ENCODE peak calls at places on chromosome 17, in four cellular contexts. One of them, this sample, is unnamed.

GRCh38 chr17:17132746-17133145 is 73.4 kb downstream of the PLD6 start:
- DNase-seq in SJSA1: no peak
- DNase-seq in body of pancreas: no peak
- DNase-seq in uterus: no peak
- DNase-seq in this sample: no peak

GRCh38 chr17:16474012-16474725 is 17.8 kb downstream of the LRRC75A start:
- DNase-seq in body of pancreas: no peak
- DNase-seq in uterus: no peak
- DNase-seq in SJSA1: peak; percentile 29
- DNase-seq in this sample: no peak

GRCh38 chr17:5588584-5588983 is 4.3 kb upstream of the NLRP1 start:
- DNase-seq in SJSA1: no peak
- DNase-seq in body of pancreas: no peak
- DNase-seq in uterus: no peak
- DNase-seq in this sample: no peak

GRCh38 chr17:66123163-66123562 is 68.8 kb downstream of the CEP112 start:
- DNase-seq in body of pancreas: no peak
- DNase-seq in uterus: no peak
- DNase-seq in SJSA1: no peak
- DNase-seq in this sample: no peak

GRCh38 chr17:34171245-34171818 is 83.8 kb upstream of the CCL2 start:
- DNase-seq in SJSA1: peak; percentile 42
- DNase-seq in body of pancreas: peak; percentile 80
- DNase-seq in uterus: peak; percentile 32
- DNase-seq in this sample: peak; percentile 17

GRCh38 chr17:12256380-12256995 is 235.8 kb downstream of the MAP2K4 start:
- DNase-seq in body of pancreas: peak; percentile 55
- DNase-seq in uterus: peak; percentile 45
- DNase-seq in SJSA1: peak; percentile 50
- DNase-seq in this sample: peak; percentile 15

GRCh38 chr17:33932996-33933395 is 322.1 kb upstream of the CCL2 start:
- DNase-seq in body of pancreas: no peak
- DNase-seq in uterus: no peak
- DNase-seq in SJSA1: no peak
- DNase-seq in this sample: no peak

GRCh38 chr17:46013502-46014165 is 14.6 kb downstream of the STH start:
- DNase-seq in uterus: no peak
- DNase-seq in body of pancreas: no peak
- DNase-seq in SJSA1: no peak
- DNase-seq in this sample: no peak

GRCh38 chr17:61248399-61248798 is 151.2 kb upstream of the TBX2 start:
- DNase-seq in SJSA1: no peak
- DNase-seq in uterus: no peak
- DNase-seq in body of pancreas: peak; percentile 79
- DNase-seq in this sample: no peak

GRCh38 chr17:4163951-4164350 is 21.0 kb downstream of the CYB5D2 start:
- DNase-seq in uterus: no peak
- DNase-seq in body of pancreas: no peak
- DNase-seq in SJSA1: no peak
- DNase-seq in this sample: no peak

GRCh38 chr17:29133146-29133713 is 47.0 kb downstream of the MYO18A start:
- DNase-seq in SJSA1: no peak
- DNase-seq in uterus: peak; percentile 54
- DNase-seq in body of pancreas: no peak
- DNase-seq in this sample: no peak

GRCh38 chr17:37440424-37440823 is 33.7 kb downstream of the TADA2A start:
- DNase-seq in body of pancreas: no peak
- DNase-seq in SJSA1: no peak
- DNase-seq in uterus: no peak
- DNase-seq in this sample: no peak

GRCh38 chr17:73719588-73720071 is 75.4 kb upstream of the SDK2 start:
- DNase-seq in body of pancreas: peak; percentile 16
- DNase-seq in uterus: no peak
- DNase-seq in SJSA1: no peak
- DNase-seq in this sample: peak; percentile 55

GRCh38 chr17:35918665-35919064 is 11.9 kb downstream of the RDM1 start:
- DNase-seq in SJSA1: no peak
- DNase-seq in body of pancreas: no peak
- DNase-seq in uterus: no peak
- DNase-seq in this sample: no peak

GRCh38 chr17:53137919-53138318 is 684.8 kb upstream of the KIF2B start:
- DNase-seq in uterus: no peak
- DNase-seq in SJSA1: no peak
- DNase-seq in body of pancreas: no peak
- DNase-seq in this sample: no peak

GRCh38 chr17:43694081-43694870 is 32.6 kb upstream of the MEOX1 start:
- DNase-seq in body of pancreas: peak; percentile 86
- DNase-seq in uterus: peak; percentile 66
- DNase-seq in SJSA1: peak; percentile 86
- DNase-seq in this sample: peak; percentile 79

GRCh38 chr17:37360632-37361031 is 15.2 kb upstream of the C17orf78 start:
- DNase-seq in uterus: no peak
- DNase-seq in SJSA1: no peak
- DNase-seq in body of pancreas: no peak
- DNase-seq in this sample: no peak

GRCh38 chr17:4235372-4236279 is 28.2 kb downstream of the ANKFY1 start:
- DNase-seq in uterus: no peak
- DNase-seq in SJSA1: no peak
- DNase-seq in body of pancreas: no peak
- DNase-seq in this sample: no peak

GRCh38 chr17:74531231-74531761 is at the start of gene CD300LB:
- DNase-seq in body of pancreas: no peak
- DNase-seq in uterus: no peak
- DNase-seq in SJSA1: no peak
- DNase-seq in this sample: peak; percentile 3

GRCh38 chr17:55576237-55576998 is 65.2 kb upstream of the SMIM36 start:
- DNase-seq in SJSA1: peak; percentile 86
- DNase-seq in uterus: peak; percentile 47
- DNase-seq in body of pancreas: no peak
- DNase-seq in this sample: no peak

GRCh38 chr17:55114283-55114682 is 145.7 kb downstream of the STXBP4 start:
- DNase-seq in SJSA1: no peak
- DNase-seq in uterus: no peak
- DNase-seq in body of pancreas: no peak
- DNase-seq in this sample: no peak

GRCh38 chr17:65297384-65297783 is 160.2 kb downstream of the RGS9 start:
- DNase-seq in body of pancreas: no peak
- DNase-seq in SJSA1: no peak
- DNase-seq in uterus: no peak
- DNase-seq in this sample: no peak

GRCh38 chr17:45307290-45308015 is 9.4 kb downstream of the MAP3K14 start:
- DNase-seq in uterus: peak; percentile 49
- DNase-seq in SJSA1: peak; percentile 62
- DNase-seq in body of pancreas: peak; percentile 48
- DNase-seq in this sample: no peak

GRCh38 chr17:66468241-66469087 is 166.1 kb downstream of the PRKCA start:
- DNase-seq in body of pancreas: no peak
- DNase-seq in SJSA1: peak; percentile 34
- DNase-seq in uterus: no peak
- DNase-seq in this sample: no peak

GRCh38 chr17:350706-351435 is 1.7 kb downstream of the RPH3AL start:
- DNase-seq in uterus: peak; percentile 75
- DNase-seq in body of pancreas: peak; percentile 78
- DNase-seq in SJSA1: no peak
- DNase-seq in this sample: peak; percentile 83

GRCh38 chr17:26774291-26775218 is 519.4 kb upstream of the WSB1 start:
- DNase-seq in SJSA1: no peak
- DNase-seq in uterus: no peak
- DNase-seq in body of pancreas: no peak
- DNase-seq in this sample: no peak

GRCh38 chr17:40121191-40121885 is 433 bp upstream of the MSL1 start:
- DNase-seq in body of pancreas: peak; percentile 56
- DNase-seq in SJSA1: peak; percentile 70
- DNase-seq in uterus: peak; percentile 71
- DNase-seq in this sample: peak; percentile 58

GRCh38 chr17:54983260-54983659 is 14.7 kb downstream of the STXBP4 start:
- DNase-seq in body of pancreas: no peak
- DNase-seq in uterus: no peak
- DNase-seq in SJSA1: no peak
- DNase-seq in this sample: no peak

GRCh38 chr17:6639014-6639650 is 1.4 kb downstream of the KIAA0753 start:
- DNase-seq in body of pancreas: no peak
- DNase-seq in uterus: no peak
- DNase-seq in SJSA1: peak; percentile 10
- DNase-seq in this sample: no peak

GRCh38 chr17:19243838-19244237 is 6.7 kb downstream of the EPN2 start:
- DNase-seq in SJSA1: no peak
- DNase-seq in uterus: no peak
- DNase-seq in body of pancreas: no peak
- DNase-seq in this sample: no peak
- H3K4me1 ChIP-seq in SJSA1: peaks cover 5% of the 10 kb centered on the region
- H3K4me1 ChIP-seq in uterus: peaks cover 16% of the 10 kb centered on the region
- H3K4me1 ChIP-seq in body of pancreas: peaks cover 58% of the 10 kb centered on the region
- H3K4me1 ChIP-seq in this sample: peaks cover 72% of the 10 kb centered on the region

DNA sequence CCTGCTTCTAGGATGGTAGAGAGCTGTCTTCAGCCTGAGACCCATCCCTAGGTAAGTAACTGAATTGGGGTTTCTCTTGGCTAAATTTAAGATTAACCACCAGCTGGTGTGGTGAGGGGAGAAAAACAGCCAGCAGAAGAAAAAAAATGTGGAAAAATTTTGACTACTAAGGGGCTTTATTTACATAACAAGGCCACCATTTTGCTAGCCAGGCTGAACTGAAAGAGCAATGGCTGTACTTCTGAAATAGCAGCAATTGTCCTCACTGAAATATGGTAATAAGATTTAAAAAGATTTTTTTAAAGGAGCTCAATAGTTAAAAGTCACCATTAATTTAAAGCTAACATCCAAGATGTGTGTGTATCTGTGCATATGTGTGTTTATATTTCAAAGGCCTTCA is 12.4 kb upstream of the TRIM25 start:
- DNase-seq in body of pancreas: no peak
- DNase-seq in SJSA1: no peak
- DNase-seq in uterus: no peak
- DNase-seq in this sample: no peak
- H3K4me3 ChIP-seq in body of pancreas: no peak overlapping the region
- H3K4me3 ChIP-seq in SJSA1: no peak overlapping the region
- H3K4me3 ChIP-seq in uterus: no peak overlapping the region
- H3K4me3 ChIP-seq in this sample: no peak overlapping the region

GRCh38 chr17:8382052-8382879 is 727 bp downstream of the RPL26 start:
- DNase-seq in SJSA1: no peak
- DNase-seq in uterus: no peak
- DNase-seq in body of pancreas: no peak
- DNase-seq in this sample: no peak

GRCh38 chr17:8383143-8383974 is at the start of gene RPL26:
- DNase-seq in body of pancreas: peak; percentile 97
- DNase-seq in uterus: peak; percentile 96
- DNase-seq in SJSA1: peak; percentile 98
- DNase-seq in this sample: peak; percentile 98

GRCh38 chr17:8377422-8377821 is 918 bp upstream of the KRABD2 start:
- DNase-seq in SJSA1: no peak
- DNase-seq in uterus: no peak
- DNase-seq in body of pancreas: no peak
- DNase-seq in this sample: no peak

GRCh38 chr17:8382880-8383142 is 182 bp downstream of the RPL26 start:
- DNase-seq in body of pancreas: no peak
- DNase-seq in uterus: no peak
- DNase-seq in SJSA1: no peak
- DNase-seq in this sample: no peak

GRCh38 chr17:8380049-8380448 is 2.9 kb downstream of the RPL26 start:
- DNase-seq in body of pancreas: no peak
- DNase-seq in SJSA1: no peak
- DNase-seq in uterus: no peak
- DNase-seq in this sample: no peak
- H3K36me3 ChIP-seq in body of pancreas: peaks cover 6% of the 10 kb centered on the region
- H3K36me3 ChIP-seq in SJSA1: peaks cover 65% of the 10 kb centered on the region
- H3K36me3 ChIP-seq in uterus: no peaks in the 10 kb centered on the region
- H3K36me3 ChIP-seq in this sample: no peaks in the 10 kb centered on the region

GRCh38 chr17:82595893-82596292 is 52.4 kb downstream of the WDR45B start:
- DNase-seq in SJSA1: no peak
- DNase-seq in uterus: no peak
- DNase-seq in body of pancreas: no peak
- DNase-seq in this sample: no peak

GRCh38 chr17:82594571-82594970 is 53.7 kb downstream of the WDR45B start:
- DNase-seq in SJSA1: no peak
- DNase-seq in uterus: no peak
- DNase-seq in body of pancreas: no peak
- DNase-seq in this sample: no peak

GRCh38 chr17:82592289-82592683 is 56.0 kb downstream of the WDR45B start:
- DNase-seq in uterus: peak; percentile 36
- DNase-seq in body of pancreas: peak; percentile 20
- DNase-seq in SJSA1: no peak
- DNase-seq in this sample: no peak

GRCh38 chr17:82592751-82593589 is 55.3 kb downstream of the WDR45B start:
- DNase-seq in SJSA1: peak; percentile 82
- DNase-seq in uterus: peak; percentile 82
- DNase-seq in body of pancreas: peak; percentile 88
- DNase-seq in this sample: peak; percentile 78

DNA sequence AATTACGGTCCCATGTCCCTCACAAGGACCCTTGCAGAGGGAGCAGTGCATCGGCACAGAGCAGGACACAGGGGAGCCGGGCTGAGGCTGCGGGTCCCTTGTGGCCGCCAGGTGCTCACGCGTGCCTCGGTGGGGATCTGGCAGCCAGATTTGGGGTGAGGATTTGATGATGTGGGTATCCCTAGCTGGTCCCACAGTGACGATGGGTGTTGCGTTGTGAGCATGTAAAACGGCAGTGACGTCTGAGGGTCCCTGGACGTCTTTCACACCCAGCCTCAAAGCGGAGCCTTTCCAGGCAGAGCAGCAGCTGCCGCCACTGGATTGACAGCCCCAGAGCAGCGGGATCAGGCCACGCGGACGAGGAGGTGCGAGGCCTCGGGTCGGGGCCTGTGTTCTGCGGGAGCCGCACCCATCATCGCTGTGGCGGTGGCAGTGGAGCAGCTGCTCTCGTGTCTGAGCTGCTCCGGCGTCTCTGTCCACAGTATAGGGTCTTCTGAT is 54.6 kb downstream of the WDR45B start:
- DNase-seq in uterus: no peak
- DNase-seq in body of pancreas: peak; percentile 23
- DNase-seq in SJSA1: no peak
- DNase-seq in this sample: no peak
- H3K4me1 ChIP-seq in uterus: no peaks in the 10 kb centered on the region
- H3K4me1 ChIP-seq in body of pancreas: peaks cover 27% of the 10 kb centered on the region
- H3K4me1 ChIP-seq in SJSA1: peaks cover 21% of the 10 kb centered on the region
- H3K4me1 ChIP-seq in this sample: peaks cover 27% of the 10 kb centered on the region

DNA sequence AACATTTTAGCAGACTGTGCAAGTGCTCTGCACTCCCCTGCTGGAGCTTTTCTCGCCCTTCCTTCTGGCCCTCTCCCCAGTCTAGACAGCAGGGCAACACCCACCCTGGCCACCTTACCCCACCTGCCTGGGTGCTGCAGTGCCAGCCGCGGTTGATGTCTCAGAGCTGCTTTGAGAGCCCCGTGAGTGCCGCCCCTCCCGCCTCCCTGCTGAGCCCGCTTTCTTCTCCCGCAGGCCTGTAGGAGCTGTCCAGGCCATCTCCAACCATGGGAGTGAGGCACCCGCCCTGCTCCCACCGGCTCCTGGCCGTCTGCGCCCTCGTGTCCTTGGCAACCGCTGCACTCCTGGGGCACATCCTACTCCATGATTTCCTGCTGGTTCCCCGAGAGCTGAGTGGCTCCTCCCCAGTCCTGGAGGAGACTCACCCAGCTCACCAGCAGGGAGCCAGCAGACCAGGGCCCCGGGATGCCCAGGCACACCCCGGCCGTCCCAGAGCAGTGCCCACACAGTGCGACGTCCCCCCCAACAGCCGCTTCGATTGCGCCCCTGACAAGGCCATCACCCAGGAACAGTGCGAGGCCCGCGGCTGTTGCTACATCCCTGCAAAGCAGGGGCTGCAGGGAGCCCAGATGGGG is 3.1 kb downstream of the GAA start:
- DNase-seq in body of pancreas: no peak
- DNase-seq in uterus: no peak
- DNase-seq in SJSA1: no peak
- DNase-seq in this sample: no peak
- H3K4me3 ChIP-seq in body of pancreas: no peak overlapping the region
- H3K4me3 ChIP-seq in uterus: no peak overlapping the region
- H3K4me3 ChIP-seq in SJSA1: no peak overlapping the region
- H3K4me3 ChIP-seq in this sample: no peak overlapping the region

This sample was measured in heart right ventricle.